ENCODE peak calls at places on chromosomes 13 and 19, in six cellular contexts. B is stimulated activated naive B cell treated with anti-CD40 and anti-IgM and Interleukin-4, amounts not matched to agents 10 μg/mL and 1 μg/mL and 100 μg/mL, for 72 hours; N is M059J; S is mesendoderm; W is fibroblast of lung; L is MV-4-11. M is an unnamed sample.

GRCh38 chr13:41608779-41609178 is 151.4 kb downstream of the RGCC start:
- DNase-seq in B (no peak), N (no peak), S (no peak), W (peak), L (no peak), M (no peak)

GRCh38 chr13:39047560-39047959 is 9.3 kb downstream of the NHLRC3 start:
- DNase-seq in B (no peak), N (no peak), S (peak), W (no peak), L (no peak), M (no peak)

GRCh38 chr19:41785653-41786052 is 10.7 kb upstream of the CEACAM3 start:
- DNase-seq in B (peak), N (peak), S (peak), W (peak), L (peak), M (peak)

GRCh38 chr13:30192320-30193093 is 114.8 kb downstream of the KATNAL1 start:
- DNase-seq in B (no peak), N (peak), S (no peak), W (no peak), L (no peak), M (no peak)

GRCh38 chr19:40205760-40206159 is 12.4 kb downstream of the TTC9B start:
- DNase-seq in B (no peak), N (no peak), S (no peak), W (no peak), L (no peak), M (no peak)

GRCh38 chr19:40150170-40150569 is 41.1 kb upstream of the MAP3K10 start:
- DNase-seq in B (no peak), N (no peak), S (no peak), W (peak), L (no peak), M (peak)

GRCh38 chr19:49453757-49454248 is 778 bp downstream of the ALDH16A1 start:
- DNase-seq in B (peak), N (no peak), S (no peak), W (no peak), L (no peak), M (no peak)

GRCh38 chr13:36839281-36839680 is 20.3 kb downstream of the RFXAP start:
- DNase-seq in B (no peak), N (no peak), S (peak), W (no peak), L (no peak), M (no peak)

GRCh38 chr13:50713849-50714248 is 129.6 kb downstream of the DLEU7 start:
- DNase-seq in B (peak), N (peak), S (no peak), W (peak), L (peak), M (peak)

GRCh38 chr13:33017410-33017929 is 1.2 kb downstream of the KL start:
- DNase-seq in B (peak), N (no peak), S (peak), W (peak), L (peak), M (no peak)

GRCh38 chr13:29922281-29922821 is 71.9 kb upstream of the UBL3 start:
- DNase-seq in B (no peak), N (peak), S (no peak), W (peak), L (no peak), M (no peak)

GRCh38 chr13:39692650-39693438 is 37.4 kb downstream of the COG6 start:
- DNase-seq in B (no peak), N (no peak), S (no peak), W (peak), L (no peak), M (no peak)

GRCh38 chr13:95603887-95604533 is 40.5 kb downstream of the DZIP1 start:
- DNase-seq in B (no peak), N (peak), S (no peak), W (peak), L (no peak), M (peak)

GRCh38 chr13:30158774-30159445 is 148.4 kb downstream of the KATNAL1 start:
- DNase-seq in B (no peak), N (peak), S (no peak), W (peak), L (no peak), M (peak)

GRCh38 chr19:44648536-44649370 is 5.0 kb downstream of the PVR start:
- DNase-seq in B (no peak), N (peak), S (no peak), W (peak), L (peak), M (peak)

GRCh38 chr19:16330368-16330801 is 5.8 kb downstream of the KLF2 start:
- DNase-seq in B (peak), N (peak), S (peak), W (peak), L (peak), M (no peak)

GRCh38 chr13:29753593-29754485 is 96.6 kb downstream of the UBL3 start:
- DNase-seq in B (no peak), N (peak), S (no peak), W (no peak), L (no peak), M (peak)

GRCh38 chr13:114049026-114049425 is 75.2 kb upstream of the C13orf46 start:
- DNase-seq in B (peak), N (no peak), S (no peak), W (no peak), L (no peak), M (no peak)

M was measured in fibroblast of gingiva.